ENCODE peak calls at places on chromosomes 13 and 19, in four cellular contexts. S is H9, Y is colonic mucosa, G is endothelial cell of umbilical vein. O is an unnamed sample.

GRCh38 chr13:77580748-77581147 is 45.2 kb downstream of the SCEL start:
- DNase-seq in S (no peak), G (no peak), Y (no peak), O (no peak)

GRCh38 chr19:14383898-14384669 is 2.8 kb downstream of the ADGRE5 start:
- DNase-seq in Y (peak; percentile 58), G (no peak), S (no peak), O (no peak)

GRCh38 chr19:48102870-48103751 is 7.5 kb downstream of the PLA2G4C start:
- DNase-seq in G (peak; percentile 43), Y (peak; percentile 40), S (peak; percentile 72), O (no peak)

GRCh38 chr13:22311734-22312404 is 641.0 kb downstream of the FGF9 start:
- DNase-seq in G (no peak), Y (no peak), S (peak; percentile 31), O (no peak)

GRCh38 chr19:29370276-29370675 is 155.5 kb upstream of the VSTM2B start:
- DNase-seq in G (no peak), Y (no peak), S (peak; percentile 6), O (no peak)

GRCh38 chr13:45280751-45281634 is 60.0 kb downstream of the TPT1 start:
- DNase-seq in S (peak; percentile 68), Y (peak; percentile 76), G (peak; percentile 79), O (no peak)

GRCh38 chr13:93776936-93777335 is 550.3 kb downstream of the GPC6 start:
- DNase-seq in S (no peak), G (no peak), Y (no peak), O (no peak)

GRCh38 chr19:12899891-12900518 is 9.0 kb downstream of the GCDH start:
- DNase-seq in Y (no peak), S (no peak), G (no peak), O (no peak)

GRCh38 chr13:94454334-94454733 is 25.1 kb downstream of the DCT start:
- DNase-seq in S (no peak), G (no peak), Y (no peak), O (no peak)

GRCh38 chr13:51955281-51955771 is 55.9 kb downstream of the ATP7B start:
- DNase-seq in Y (peak; percentile 69), S (no peak), G (no peak), O (no peak)

GRCh38 chr19:13974073-13974472 is 21.8 kb downstream of the DCAF15 start:
- DNase-seq in Y (no peak), G (no peak), S (peak; percentile 93), O (no peak)

GRCh38 chr19:21758296-21758695 is 9.1 kb downstream of the ZNF100 start:
- DNase-seq in G (no peak), S (no peak), Y (no peak), O (no peak)

GRCh38 chr19:35300340-35300649 is 8.3 kb downstream of the MAG start:
- DNase-seq in G (no peak), S (no peak), Y (no peak), O (no peak)

GRCh38 chr19:47363758-47364529 is 14.8 kb downstream of the DHX34 start:
- DNase-seq in Y (no peak), G (peak; percentile 85), S (peak; percentile 53), O (no peak)

GRCh38 chr13:45162821-45163220 is 38.0 kb downstream of the KCTD4 start:
- DNase-seq in S (no peak), G (peak; percentile 78), Y (no peak), O (no peak)

GRCh38 chr13:44848956-44849748 is 140.1 kb downstream of the NUFIP1 start:
- DNase-seq in Y (no peak), S (no peak), G (no peak), O (peak; percentile 78)

GRCh38 chr19:920051-920857 is 3.1 kb downstream of the KISS1R start:
- DNase-seq in Y (no peak), S (no peak), G (no peak), O (no peak)

GRCh38 chr13:90154311-90154960 is 1193.1 kb upstream of the MIR17HG start:
- DNase-seq in Y (no peak), S (no peak), G (no peak), O (no peak)

GRCh38 chr13:113398963-113399754 is 35.2 kb upstream of the GRTP1 start:
- DNase-seq in G (no peak), S (peak; percentile 29), Y (no peak), O (no peak)

GRCh38 chr13:45402641-45403040 is 15.5 kb downstream of the SLC25A30 start:
- DNase-seq in Y (no peak), S (no peak), G (no peak), O (no peak)

GRCh38 chr19:46571495-46571894 is 29.6 kb upstream of the CALM3 start:
- DNase-seq in G (no peak), Y (no peak), S (peak; percentile 85), O (no peak)

GRCh38 chr13:73835138-73835721 is 299.0 kb downstream of the KLF12 start:
- DNase-seq in G (peak; percentile 55), S (no peak), Y (no peak), O (no peak)
- TF ChIP-seq CTCF in G (peak; percentile 37), S (peak; percentile 78), Y (peak; percentile 38), O (peak; percentile 66)

GRCh38 chr13:50894504-50894903 is 15.1 kb upstream of the RNASEH2B start:
- DNase-seq in S (no peak), G (no peak), Y (no peak), O (no peak)

GRCh38 chr13:50892162-50892944 is 17.2 kb upstream of the RNASEH2B start:
- DNase-seq in Y (no peak), G (no peak), S (no peak), O (no peak)

GRCh38 chr13:50893211-50893852 is 16.3 kb upstream of the RNASEH2B start:
- DNase-seq in Y (no peak), G (no peak), S (no peak), O (no peak)

GRCh38 chr13:50891206-50891605 is 18.4 kb upstream of the RNASEH2B start:
- DNase-seq in Y (no peak), G (no peak), S (no peak), O (no peak)

GRCh38 chr13:50894042-50894441 is 15.5 kb upstream of the RNASEH2B start:
- DNase-seq in G (no peak), S (no peak), Y (no peak), O (no peak)
- H3K4me1 ChIP-seq in G (no peaks in the 10 kb centered on the region), S (peaks cover 13% of the 10 kb centered on the region), Y (no peaks in the 10 kb centered on the region), O (no peaks in the 10 kb centered on the region)

GRCh38 chr19:44943801-44944249 is 1.8 kb downstream of the APOC4 start:
- DNase-seq in S (no peak), Y (peak; percentile 48), G (no peak), O (no peak)
- H3K9ac ChIP-seq in S (no peak overlapping the region), Y (no peak overlapping the region), G (no peak overlapping the region), O (no peak overlapping the region)

GRCh38 chr19:7497292-7497691 is 8.5 kb upstream of the PEX11G start:
- DNase-seq in Y (no peak), S (peak; percentile 60), G (no peak), O (no peak)
- TF ChIP-seq CTCF in Y (peak; percentile 25), S (peak; percentile 63), G (peak; percentile 40), O (peak; percentile 17)

GRCh38 chr19:15464394-15465385 is at the start of gene RASAL3:
- DNase-seq in Y (peak; percentile 35), S (peak; percentile 59), G (no peak), O (peak; percentile 72)
- H3K4me1 ChIP-seq in Y (no peaks in the 10 kb centered on the region), S (no peaks in the 10 kb centered on the region), G (peaks cover 38% of the 10 kb centered on the region), O (no peaks in the 10 kb centered on the region)

DNA sequence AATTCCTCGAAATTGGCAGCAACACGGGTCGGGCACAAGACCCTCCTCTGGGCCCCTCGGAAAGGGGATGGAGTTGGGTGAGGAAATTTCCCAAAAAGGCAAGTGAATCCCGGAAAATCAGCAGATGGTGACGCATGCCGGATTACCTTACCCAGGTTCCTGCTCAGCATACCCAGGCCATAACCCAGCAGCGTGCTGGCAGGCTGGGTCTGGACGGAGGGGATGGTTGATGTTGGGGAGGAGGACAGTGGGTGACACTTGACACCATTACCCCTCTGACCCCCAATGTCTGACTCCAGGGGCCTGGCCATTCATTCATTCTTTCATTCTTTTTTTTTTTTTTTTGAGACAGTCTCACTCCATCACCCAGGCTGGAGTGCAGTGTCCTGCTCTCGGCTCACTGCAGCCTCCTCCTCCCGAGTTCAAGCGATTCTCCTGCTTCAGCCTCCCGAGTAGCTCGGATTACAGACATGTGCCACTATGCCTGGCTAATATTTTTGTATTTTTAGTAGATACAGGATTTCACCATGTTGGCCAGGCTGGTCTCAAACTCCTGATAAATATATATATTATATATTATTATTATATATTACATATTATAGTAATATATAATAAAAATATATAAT is 794 bp downstream of the PVR start:
- DNase-seq in S (peak; percentile 68), G (peak; percentile 55), Y (peak; percentile 49), O (no peak)
- H3K9ac ChIP-seq in S (no peak overlapping the region), G (peak overlapping the region; percentile 97), Y (peak overlapping the region; percentile 86), O (peak overlapping the region; percentile 27)

GRCh38 chr19:23823952-23824389 is 65.3 kb upstream of the ZNF681 start:
- DNase-seq in S (peak; percentile 47), G (no peak), Y (peak; percentile 33), O (no peak)
- TF ChIP-seq CTCF in S (peak; percentile 70), G (no peak), Y (peak; percentile 15), O (peak; percentile 16)

DNA sequence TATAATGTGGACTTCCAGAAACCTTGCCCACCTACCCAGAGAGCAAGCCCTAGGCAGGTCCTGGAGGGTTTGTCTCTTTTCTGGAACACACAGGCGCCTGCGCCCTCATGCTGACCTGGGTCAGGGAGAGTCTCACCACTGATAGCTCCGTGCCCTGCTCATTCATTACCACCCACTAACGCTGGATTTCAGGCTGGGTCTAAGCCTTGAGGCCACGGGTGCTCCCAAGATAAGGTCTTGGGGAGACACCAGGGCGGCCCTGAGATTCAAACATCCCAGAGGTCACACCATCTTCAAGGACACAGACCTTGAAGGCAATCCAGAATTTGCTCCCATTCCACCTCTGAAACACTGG is 5.1 kb downstream of the S1PR2 start:
- DNase-seq in Y (no peak), S (no peak), G (no peak), O (no peak)
- H3K4me1 ChIP-seq in Y (no peaks in the 10 kb centered on the region), S (no peaks in the 10 kb centered on the region), G (peaks cover 6% of the 10 kb centered on the region), O (no peaks in the 10 kb centered on the region)

GRCh38 chr13:107716741-107717140 is 498.6 kb downstream of the LIG4 start:
- DNase-seq in G (no peak), Y (no peak), S (no peak), O (no peak)

GRCh38 chr13:107715496-107715895 is 499.8 kb downstream of the LIG4 start:
- DNase-seq in S (no peak), Y (no peak), G (no peak), O (no peak)

GRCh38 chr13:107716241-107716640 is 499.1 kb downstream of the LIG4 start:
- DNase-seq in Y (no peak), S (no peak), G (no peak), O (no peak)

GRCh38 chr13:107721436-107721835 is 493.9 kb downstream of the LIG4 start:
- DNase-seq in G (no peak), Y (no peak), S (no peak), O (no peak)
- H3K9ac ChIP-seq in G (no peak overlapping the region), Y (no peak overlapping the region), S (no peak overlapping the region), O (no peak overlapping the region)

O was measured in kidney.